ENCODE peak calls at places on chromosomes 2 and 18, in seven cellular contexts. S is HCT116, D is H1, Y is HepG2, P is SK-N-SH, R is K562, J is GM12878. W is an unnamed sample.

GRCh38 chr2:232444409-232445148 is 11.4 kb upstream of the ALPI start:
- DNase-seq in J (no peak), D (peak), Y (peak), R (peak), S (peak), P (peak), W (peak)

GRCh38 chr2:102048465-102048864 is 56.7 kb downstream of the IL1R2 start:
- DNase-seq in D (no peak), S (no peak), J (no peak), Y (no peak), P (no peak), R (no peak), W (no peak)

GRCh38 chr2:112710956-112711355 is 9.9 kb upstream of the NT5DC4 start:
- DNase-seq in D (peak), J (no peak), Y (no peak), S (no peak), R (no peak), P (no peak), W (no peak)

GRCh38 chr2:35454966-35455638 is 900.5 kb upstream of the CRIM1 start:
- DNase-seq in P (peak), Y (no peak), J (no peak), S (peak), D (no peak), R (no peak), W (no peak)

GRCh38 chr18:13257361-13257980 is 38.9 kb downstream of the LDLRAD4 start:
- DNase-seq in R (no peak), S (no peak), D (no peak), Y (no peak), J (no peak), P (no peak), W (no peak)

GRCh38 chr2:46073540-46074018 is 223.6 kb upstream of the EPAS1 start:
- DNase-seq in D (no peak), J (no peak), S (peak), Y (peak), R (no peak), P (peak), W (no peak)

GRCh38 chr2:236786786-236787185 is 217.2 kb downstream of the ACKR3 start:
- DNase-seq in D (no peak), J (no peak), Y (no peak), S (no peak), P (no peak), R (no peak), W (no peak)

GRCh38 chr2:162106146-162106551 is 32.1 kb upstream of the DPP4 start:
- DNase-seq in Y (no peak), R (no peak), P (no peak), D (no peak), J (no peak), S (no peak), W (no peak)

GRCh38 chr2:120802161-120802560 is 66.5 kb downstream of the GLI2 start:
- DNase-seq in D (no peak), R (no peak), S (no peak), P (no peak), Y (no peak), J (no peak), W (no peak)

GRCh38 chr18:12092398-12093229 is 1.0 kb upstream of the ANKRD62 start:
- DNase-seq in D (peak), P (peak), R (peak), S (peak), J (peak), Y (peak), W (peak)

GRCh38 chr18:55302337-55302833 is 285.6 kb downstream of the TCF4 start:
- DNase-seq in S (no peak), P (peak), D (no peak), R (peak), Y (no peak), J (no peak), W (peak)
- TF ChIP-seq JUND in S (no peak), P (no peak), D (no peak), R (no peak), Y (no peak), J (no peak), W (no peak)

GRCh38 chr2:176129825-176130152 is 284 bp downstream of the HOXD8 start:
- DNase-seq in P (no peak), Y (no peak), D (peak), S (no peak), J (no peak), R (no peak), W (no peak)

GRCh38 chr2:176126929-176127768 is 2.4 kb upstream of the HOXD8 start:
- DNase-seq in J (no peak), S (no peak), Y (peak), R (peak), D (peak), P (peak), W (peak)

GRCh38 chr2:176127769-176128072 is 1.8 kb upstream of the HOXD8 start:
- DNase-seq in J (no peak), Y (no peak), R (no peak), S (no peak), D (no peak), P (no peak), W (no peak)

GRCh38 chr2:176129013-176129796 is at the start of gene HOXD8:
- DNase-seq in J (no peak), R (peak), S (peak), D (peak), Y (no peak), P (peak), W (no peak)

GRCh38 chr2:176128172-176129012 is 1.1 kb upstream of the HOXD8 start:
- DNase-seq in Y (no peak), J (no peak), P (no peak), S (no peak), R (no peak), D (peak), W (no peak)
- TF ChIP-seq JUND in Y (no peak), J (no peak), P (no peak), S (no peak), R (no peak), D (no peak), W (no peak)

GRCh38 chr2:1912771-1913170 is 168.5 kb upstream of the PXDN start:
- DNase-seq in S (no peak), D (no peak), P (no peak), Y (no peak), J (no peak), R (no peak), W (no peak)
- TF ChIP-seq JUND in S (no peak), D (no peak), P (no peak), Y (no peak), J (no peak), R (no peak), W (no peak)

DNA sequence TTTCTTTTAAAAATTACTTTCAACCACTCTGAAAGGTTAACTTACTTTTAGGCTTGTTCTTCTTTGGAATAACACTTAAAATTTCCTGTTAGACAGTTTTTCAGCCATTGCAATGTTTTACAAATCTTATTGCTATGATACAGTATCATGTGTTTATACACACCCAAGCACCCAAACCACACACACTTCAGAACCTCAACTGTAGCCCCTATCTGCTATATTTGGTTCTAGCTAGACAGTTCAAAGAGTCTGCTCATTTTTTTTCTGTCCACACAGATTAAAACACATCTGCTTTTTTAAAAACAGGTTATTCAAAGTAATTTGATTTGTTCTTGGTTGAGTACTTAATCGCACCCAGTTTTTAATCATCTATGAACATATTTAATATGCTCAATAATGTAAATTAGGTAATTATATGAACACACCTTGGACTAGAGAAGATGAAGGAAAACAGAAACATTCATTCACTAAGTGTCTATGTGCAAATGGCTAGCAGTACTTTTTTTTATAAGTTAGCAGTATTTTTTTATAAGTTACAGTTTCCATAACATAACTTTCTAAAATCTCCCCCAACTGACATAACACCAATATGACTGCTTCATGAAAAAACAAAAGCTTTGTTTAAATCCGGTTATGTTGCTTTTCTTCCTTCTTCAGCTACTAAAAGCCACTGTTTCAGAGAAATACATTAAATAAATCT is 17.6 kb downstream of the FBXO11 start:
- DNase-seq in D (no peak), R (no peak), P (no peak), J (no peak), S (no peak), Y (no peak), W (no peak)
- TF ChIP-seq JUND in D (no peak), R (no peak), P (no peak), J (no peak), S (no peak), Y (no peak), W (no peak)

GRCh38 chr2:108945969-108946368 is 43.1 kb downstream of the EDAR start:
- DNase-seq in Y (no peak), P (no peak), S (no peak), R (no peak), J (no peak), D (no peak), W (no peak)

GRCh38 chr2:108946442-108946841 is 42.6 kb downstream of the EDAR start:
- DNase-seq in Y (no peak), S (no peak), R (no peak), D (no peak), J (no peak), P (no peak), W (no peak)

GRCh38 chr2:108947271-108947907 is 41.6 kb downstream of the EDAR start:
- DNase-seq in D (no peak), S (no peak), Y (no peak), R (no peak), J (no peak), P (no peak), W (no peak)

GRCh38 chr2:108950736-108951135 is 38.3 kb downstream of the EDAR start:
- DNase-seq in S (no peak), D (no peak), Y (no peak), P (no peak), R (no peak), J (no peak), W (no peak)

GRCh38 chr2:108949316-108950299 is 39.4 kb downstream of the EDAR start:
- DNase-seq in R (no peak), P (peak), D (no peak), Y (no peak), S (no peak), J (no peak), W (no peak)
- TF ChIP-seq JUND in R (no peak), P (no peak), D (no peak), Y (no peak), S (no peak), J (no peak), W (no peak)

GRCh38 chr2:70663411-70663810 is 104.6 kb downstream of the ADD2 start:
- DNase-seq in J (no peak), R (no peak), P (no peak), Y (no peak), S (no peak), D (no peak), W (no peak)
- TF ChIP-seq JUND in J (no peak), R (no peak), P (no peak), Y (no peak), S (no peak), D (no peak), W (no peak)

W was measured in T47D.